ENCODE peak calls at places on chromosome 17, in five cellular contexts. D, A, P, Q and O are unnamed samples.

GRCh38 chr17:61208301-61209098 is 191.1 kb upstream of the TBX2 start:
- DNase-seq in P (no peak), D (no peak), Q (no peak), A (no peak), O (no peak)

GRCh38 chr17:77343031-77343866 is 202.5 kb downstream of the SEC14L1 start:
- DNase-seq in Q (no peak), D (no peak), A (no peak), P (no peak), O (no peak)

GRCh38 chr17:50562266-50563094 is 2.0 kb downstream of the CACNA1G start:
- DNase-seq in A (no peak), P (no peak), D (no peak), Q (no peak), O (no peak)

GRCh38 chr17:76678330-76678729 is 32.4 kb downstream of the MXRA7 start:
- DNase-seq in D (no peak), A (no peak), Q (no peak), P (no peak), O (no peak)

GRCh38 chr17:41863074-41863843 is 2.0 kb downstream of the KLHL11 start:
- DNase-seq in A (no peak), P (no peak), Q (no peak), D (no peak), O (no peak)

GRCh38 chr17:5118219-5118618 is 2.4 kb downstream of the USP6 start:
- DNase-seq in A (no peak), P (no peak), D (no peak), Q (no peak), O (no peak)

GRCh38 chr17:73393962-73394361 is 82.2 kb upstream of the CDC42EP4 start:
- DNase-seq in D (no peak), A (no peak), P (no peak), Q (no peak), O (no peak)

GRCh38 chr17:49580981-49581644 is 5.4 kb downstream of the NXPH3 start:
- DNase-seq in P (no peak), Q (no peak), A (no peak), D (no peak), O (no peak)

GRCh38 chr17:28746611-28747045 is 2.8 kb downstream of the TRAF4 start:
- DNase-seq in Q (no peak), D (no peak), P (no peak), A (no peak), O (no peak)

GRCh38 chr17:82861393-82861775 is 21.6 kb upstream of the ZNF750 start:
- DNase-seq in P (no peak), A (no peak), Q (no peak), D (no peak), O (no peak)

GRCh38 chr17:80387071-80387470 is 27.9 kb upstream of the ENDOV start:
- DNase-seq in D (no peak), Q (no peak), A (no peak), P (no peak), O (no peak)

GRCh38 chr17:29593546-29594440 is 861 bp downstream of the ANKRD13B start:
- DNase-seq in D (peak; percentile 46), Q (no peak), P (no peak), A (no peak), O (peak; percentile 50)

GRCh38 chr17:1485748-1486376 is 6.6 kb downstream of the MYO1C start:
- DNase-seq in P (no peak), A (no peak), Q (no peak), D (peak; percentile 92), O (peak; percentile 69)

GRCh38 chr17:74552037-74552436 is 6.1 kb upstream of the CD300C start:
- DNase-seq in A (no peak), D (no peak), P (no peak), Q (no peak), O (no peak)

GRCh38 chr17:80687819-80688218 is 143.2 kb downstream of the RPTOR start:
- DNase-seq in D (no peak), Q (no peak), A (no peak), P (no peak), O (no peak)

GRCh38 chr17:80124351-80124981 is 22.5 kb downstream of the EIF4A3 start:
- DNase-seq in D (peak; percentile 43), P (no peak), A (no peak), Q (no peak), O (peak; percentile 78)

GRCh38 chr17:17682293-17682736 is 1.1 kb downstream of the RAI1 start:
- DNase-seq in A (no peak), P (no peak), Q (no peak), D (peak; percentile 89), O (no peak)

GRCh38 chr17:42900460-42901331 is at the start of gene G6PC1:
- DNase-seq in A (no peak), P (no peak), Q (no peak), D (no peak), O (no peak)

GRCh38 chr17:977163-977562 is 2.4 kb downstream of the NXN start:
- DNase-seq in A (no peak), D (no peak), Q (no peak), P (no peak), O (no peak)

GRCh38 chr17:4551796-4552525 is 3.2 kb downstream of the MYBBP1A start:
- DNase-seq in Q (no peak), P (no peak), A (no peak), D (no peak), O (no peak)

GRCh38 chr17:59753522-59754467 is 46.3 kb downstream of the VMP1 start:
- DNase-seq in Q (peak; percentile 36), P (peak; percentile 82), D (peak; percentile 56), A (peak; percentile 81), O (peak; percentile 78)

GRCh38 chr17:65455972-65456343 is 105.5 kb downstream of the AXIN2 start:
- DNase-seq in Q (no peak), P (no peak), A (no peak), D (no peak), O (peak; percentile 41)

GRCh38 chr17:44911133-44912001 is 3.9 kb downstream of the GFAP start:
- DNase-seq in P (no peak), A (no peak), D (peak; percentile 71), Q (peak; percentile 43), O (peak; percentile 91)

GRCh38 chr17:72950236-72950931 is 142.1 kb downstream of the SLC39A11 start:
- DNase-seq in P (no peak), D (no peak), A (no peak), Q (no peak), O (no peak)

GRCh38 chr17:63999680-64000531 is 1.8 kb downstream of the PRR29 start:
- DNase-seq in D (no peak), A (no peak), P (no peak), Q (no peak), O (no peak)

GRCh38 chr17:79627766-79628690 is 17.2 kb upstream of the RBFOX3 start:
- DNase-seq in Q (no peak), A (no peak), D (no peak), P (no peak), O (peak; percentile 5)

GRCh38 chr17:80330276-80330675 is 69.6 kb downstream of the RNF213 start:
- DNase-seq in Q (no peak), A (no peak), D (no peak), P (no peak), O (no peak)

GRCh38 chr17:50262001-50262794 is 12.1 kb upstream of the TMEM92 start:
- DNase-seq in A (no peak), D (peak; percentile 7), P (no peak), Q (no peak), O (no peak)